ENCODE peak calls at places on chromosome 4, in eight cellular contexts. S, D, Q, E, H, P, Z and V are unnamed samples.
A peak's percentile ranks its signal among the peaks of the same experiment; 100 is the strongest.

GRCh38 chr4:10020106-10020505 is 1.2 kb downstream of the SLC2A9 start:
- DNase-seq in E (no peak), P (no peak), Z (no peak), Q (no peak), H (no peak), D (no peak), S (no peak), V (no peak)

GRCh38 chr4:25113915-25114904 is 46.0 kb downstream of the SEPSECS start:
- DNase-seq in Z (no peak), E (peak; percentile 50), D (no peak), Q (no peak), P (peak; percentile 13), H (no peak), S (no peak), V (no peak)

GRCh38 chr4:56972389-56972788 is 5.0 kb downstream of the NOA1 start:
- DNase-seq in S (no peak), Z (no peak), E (no peak), P (no peak), Q (no peak), D (no peak), H (no peak), V (no peak)

GRCh38 chr4:37723067-37723466 is 36.9 kb upstream of the RELL1 start:
- DNase-seq in D (no peak), H (no peak), Z (no peak), P (no peak), E (no peak), S (no peak), Q (no peak), V (no peak)

GRCh38 chr4:67746797-67747495 is 7.2 kb downstream of the GNRHR start:
- DNase-seq in H (no peak), P (no peak), E (peak; percentile 51), Z (no peak), S (no peak), Q (no peak), D (no peak), V (no peak)

GRCh38 chr4:109134921-109135320 is 167.5 kb downstream of the COL25A1 start:
- DNase-seq in Z (no peak), Q (no peak), S (no peak), P (no peak), D (no peak), H (no peak), E (no peak), V (no peak)

GRCh38 chr4:88831063-88831462 is 133.4 kb upstream of the NAP1L5 start:
- DNase-seq in P (no peak), D (no peak), E (no peak), Z (peak; percentile 25), H (no peak), S (no peak), Q (no peak), V (no peak)

GRCh38 chr4:145756244-145756643 is 76.3 kb downstream of the C4orf51 start:
- DNase-seq in P (no peak), Q (no peak), Z (no peak), E (no peak), D (no peak), H (no peak), S (no peak), V (no peak)

GRCh38 chr4:42513748-42514490 is 116.6 kb downstream of the SHISA3 start:
- DNase-seq in D (no peak), H (no peak), S (no peak), P (no peak), Z (no peak), Q (no peak), E (no peak), V (no peak)

GRCh38 chr4:8410641-8411271 is 29.8 kb downstream of the ACOX3 start:
- DNase-seq in E (peak; percentile 73), Q (no peak), H (peak; percentile 74), D (peak; percentile 98), P (no peak), S (no peak), Z (peak; percentile 52), V (no peak)

GRCh38 chr4:8855781-8856245 is 15.8 kb downstream of the HMX1 start:
- DNase-seq in Z (no peak), S (no peak), P (no peak), Q (no peak), E (no peak), H (no peak), D (peak; percentile 47), V (no peak)

GRCh38 chr4:169238445-169238844 is 32.3 kb downstream of the SH3RF1 start:
- DNase-seq in Z (no peak), Q (no peak), S (no peak), E (no peak), P (no peak), D (no peak), H (no peak), V (no peak)

GRCh38 chr4:122152699-122153328 is 683 bp downstream of the BLTP1 start:
- DNase-seq in Q (no peak), D (peak; percentile 40), P (no peak), H (peak; percentile 48), Z (peak; percentile 42), S (peak; percentile 42), E (peak; percentile 53), V (peak; percentile 53)

GRCh38 chr4:20017439-20017838 is 234.3 kb upstream of the SLIT2 start:
- DNase-seq in P (no peak), Z (no peak), E (no peak), Q (no peak), D (no peak), H (no peak), S (no peak), V (no peak)

GRCh38 chr4:20015825-20016224 is 235.9 kb upstream of the SLIT2 start:
- DNase-seq in Z (no peak), H (no peak), E (no peak), S (no peak), Q (no peak), P (peak; percentile 51), D (no peak), V (no peak)

GRCh38 chr4:20020049-20020448 is 231.7 kb upstream of the SLIT2 start:
- DNase-seq in S (no peak), Q (no peak), Z (no peak), D (no peak), P (no peak), E (no peak), H (no peak), V (no peak)

GRCh38 chr4:20019310-20020015 is 232.2 kb upstream of the SLIT2 start:
- DNase-seq in Q (no peak), S (no peak), E (no peak), D (no peak), H (no peak), Z (no peak), P (no peak), V (no peak)

DNA sequence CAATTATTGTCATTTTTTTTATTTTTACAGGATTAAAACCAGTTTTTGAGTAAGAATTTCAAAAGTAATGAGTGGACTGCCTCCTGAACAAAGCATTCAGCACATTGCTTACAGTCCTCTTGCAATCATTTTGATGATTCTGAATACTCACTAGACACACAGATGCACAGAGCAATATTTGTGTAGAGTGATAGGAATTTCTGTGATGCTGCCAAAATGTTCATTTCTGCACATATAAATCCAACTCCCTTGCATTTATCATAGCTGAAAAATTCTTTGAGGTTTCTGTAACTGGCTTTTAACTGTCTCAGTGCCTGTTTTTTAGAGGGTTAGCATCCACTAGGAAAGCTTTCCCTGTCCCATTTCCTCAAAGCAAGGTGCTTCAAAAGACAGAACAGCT is 234.7 kb upstream of the SLIT2 start:
- DNase-seq in E (no peak), S (no peak), H (no peak), Q (no peak), Z (no peak), P (peak; percentile 38), D (no peak), V (no peak)
- H3K27ac ChIP-seq in E (no peak overlapping the region), S (no peak overlapping the region), H (no peak overlapping the region), Q (no peak overlapping the region), Z (no peak overlapping the region), P (no peak overlapping the region), D (no peak overlapping the region), V (no peak overlapping the region)

DNA sequence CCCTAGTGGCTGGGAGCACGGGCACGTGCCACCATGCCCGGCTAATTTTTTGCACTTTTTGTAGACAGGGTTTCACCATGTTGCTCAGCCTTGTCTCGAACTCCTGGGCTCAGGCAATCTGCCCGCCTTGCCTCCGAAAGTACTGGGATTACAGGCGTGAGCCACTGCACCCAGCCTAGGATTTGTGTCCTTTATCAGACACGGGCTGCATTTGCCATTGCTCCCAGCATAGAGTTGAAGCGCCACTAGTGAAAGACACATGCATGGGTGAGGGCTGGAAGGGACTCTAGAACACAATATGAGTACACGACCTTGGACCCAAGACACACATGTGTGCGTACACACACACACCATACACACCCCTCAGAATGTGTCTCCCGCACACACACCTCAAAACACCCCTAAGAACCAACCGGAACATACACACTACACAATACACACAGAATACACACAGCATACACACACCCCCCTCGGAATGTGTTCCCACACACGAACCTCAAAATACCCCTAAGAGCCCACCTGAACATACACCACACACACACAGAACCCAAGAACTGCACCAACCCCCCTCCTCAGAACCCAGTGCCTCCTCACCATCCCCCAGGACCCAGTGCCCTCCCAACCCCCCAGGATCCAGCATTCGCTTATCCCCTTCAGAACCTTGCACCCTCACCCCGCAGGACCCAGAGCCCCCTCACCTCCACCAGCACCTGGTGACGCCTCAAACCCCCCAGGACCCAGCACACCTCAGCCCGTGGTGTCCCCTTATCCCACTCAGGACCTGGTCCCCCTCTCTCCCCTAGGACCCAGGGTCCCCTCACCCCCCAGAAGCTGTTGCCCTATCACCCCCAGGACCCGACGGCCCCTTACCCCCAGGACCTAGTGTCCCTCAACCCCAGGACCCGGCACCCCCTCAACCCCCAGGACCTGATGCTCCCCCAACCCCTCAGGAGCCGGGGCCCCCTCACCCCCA is 1.0 kb downstream of the TNIP2 start:
- DNase-seq in E (no peak), H (peak; percentile 44), P (no peak), Z (no peak), Q (no peak), D (no peak), S (no peak), V (no peak)
- H3K27ac ChIP-seq in E (no peak overlapping the region), H (no peak overlapping the region), P (no peak overlapping the region), Z (peak overlapping the region; percentile 75), Q (peak overlapping the region; percentile 56), D (no peak overlapping the region), S (peak overlapping the region; percentile 75), V (peak overlapping the region; percentile 61)

GRCh38 chr4:128844931-128845330 is 35.4 kb downstream of the JADE1 start:
- DNase-seq in H (peak; percentile 82), E (no peak), Q (no peak), S (peak; percentile 30), D (no peak), Z (peak; percentile 56), P (no peak), V (no peak)
- H3K27ac ChIP-seq in H (no peak overlapping the region), E (no peak overlapping the region), Q (no peak overlapping the region), S (no peak overlapping the region), D (no peak overlapping the region), Z (peak overlapping the region; percentile 63), P (no peak overlapping the region), V (no peak overlapping the region)

DNA sequence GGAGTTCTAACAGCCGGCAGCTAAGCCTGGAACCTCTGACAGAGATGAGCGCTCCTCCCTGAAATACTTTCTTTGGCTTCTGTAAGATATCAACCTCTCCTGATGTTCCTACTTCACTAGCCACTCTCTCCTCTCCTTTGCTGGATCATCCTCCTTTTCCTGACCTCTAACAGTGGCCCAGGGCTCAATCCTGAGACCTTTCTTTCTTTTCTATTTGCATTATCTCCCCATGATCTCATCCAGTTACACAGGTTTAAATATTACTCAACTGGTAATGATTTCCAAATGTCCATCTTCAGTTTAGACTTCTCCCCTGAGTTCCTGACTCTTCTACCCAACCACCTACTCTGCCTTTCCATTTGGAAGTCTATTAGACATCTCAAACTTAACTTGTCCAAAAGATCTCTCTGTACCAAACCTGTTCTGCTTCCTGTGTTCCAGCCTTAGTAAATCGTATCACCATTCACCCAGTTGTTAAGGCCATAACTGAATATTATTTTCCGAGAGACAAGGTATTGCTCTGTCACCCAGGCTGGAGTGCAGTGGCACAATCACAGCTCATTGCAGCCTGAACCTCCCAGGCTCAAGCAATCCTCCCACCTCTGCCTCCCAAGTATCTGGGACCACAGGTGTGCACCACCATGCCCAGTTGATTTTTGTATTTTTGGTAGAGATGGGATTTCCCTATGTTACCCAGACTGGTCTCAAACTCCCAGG is 41.1 kb downstream of the RFC1 start:
- DNase-seq in Q (no peak), D (no peak), P (no peak), H (no peak), S (no peak), E (no peak), Z (no peak), V (no peak)
- H3K27ac ChIP-seq in Q (no peak overlapping the region), D (no peak overlapping the region), P (no peak overlapping the region), H (no peak overlapping the region), S (peak overlapping the region; percentile 9), E (peak overlapping the region; percentile 47), Z (no peak overlapping the region), V (no peak overlapping the region)